ENCODE peak calls at places on chromosomes 1 and 21, in seven cellular contexts. Z, X, D, B, G, P and S are unnamed samples.

GRCh38 chr1:229003233-229004031 is 267.5 kb upstream of the RAB4A start:
- DNase-seq in Z (no peak), X (peak), D (no peak), B (no peak), G (no peak), P (peak), S (peak)

GRCh38 chr1:181087400-181087901 is 1.0 kb upstream of the IER5 start:
- DNase-seq in Z (no peak), X (no peak), D (no peak), B (no peak), G (no peak), P (no peak), S (no peak)

GRCh38 chr1:106952766-106953165 is 103.7 kb upstream of the PRMT6 start:
- DNase-seq in Z (peak), X (no peak), D (no peak), B (no peak), G (no peak), P (no peak), S (no peak)

GRCh38 chr1:156503672-156504055 is 3.1 kb upstream of the MEF2D start:
- DNase-seq in Z (peak), X (no peak), D (no peak), B (no peak), G (no peak), P (no peak), S (no peak)

GRCh38 chr1:185376840-185377635 is 60.0 kb upstream of the IVNS1ABP start:
- DNase-seq in Z (no peak), X (no peak), D (no peak), B (no peak), G (no peak), P (peak), S (no peak)

GRCh38 chr1:25617626-25618432 is 1.2 kb downstream of the MAN1C1 start:
- DNase-seq in Z (no peak), X (peak), D (peak), B (no peak), G (no peak), P (no peak), S (no peak)

GRCh38 chr1:28329395-28330153 is 734 bp downstream of the MED18 start:
- DNase-seq in Z (peak), X (no peak), D (no peak), B (no peak), G (no peak), P (peak), S (no peak)

GRCh38 chr1:180536796-180537372 is 21.9 kb upstream of the OVAAL start:
- DNase-seq in Z (no peak), X (no peak), D (no peak), B (no peak), G (no peak), P (no peak), S (no peak)

GRCh38 chr1:205456868-205457724 is 1.3 kb upstream of the BLACAT1 start:
- DNase-seq in Z (no peak), X (no peak), D (no peak), B (no peak), G (no peak), P (no peak), S (peak)

GRCh38 chr1:35931424-35932157 is 686 bp downstream of the AGO3 start:
- DNase-seq in Z (peak), X (no peak), D (peak), B (no peak), G (peak), P (peak), S (peak)

GRCh38 chr1:188281927-188282326 is 1453.2 kb downstream of the PLA2G4A start:
- DNase-seq in Z (peak), X (no peak), D (no peak), B (no peak), G (no peak), P (no peak), S (no peak)

GRCh38 chr1:92567211-92567868 is 80.6 kb upstream of the GFI1 start:
- DNase-seq in Z (peak), X (no peak), D (no peak), B (no peak), G (no peak), P (no peak), S (no peak)

GRCh38 chr21:41316641-41317392 is at the start of gene FAM3B:
- DNase-seq in Z (no peak), X (no peak), D (no peak), B (no peak), G (no peak), P (no peak), S (no peak)

GRCh38 chr1:212458817-212459216 is 26.1 kb downstream of the NENF start:
- DNase-seq in Z (no peak), X (no peak), D (no peak), B (no peak), G (no peak), P (no peak), S (no peak)